ENCODE peak calls at places on chromosomes 4 and X, in five cellular contexts. H, P, M, R and X are unnamed samples.

GRCh38 chr4:183249854-183250253 is 70.2 kb downstream of the CLDN22 start:
- DNase-seq in H (no peak), M (peak; percentile 62), R (peak; percentile 47), P (no peak), X (no peak)

GRCh38 chr4:71559957-71560541 is 221.2 kb downstream of the SLC4A4 start:
- DNase-seq in H (no peak), P (no peak), R (no peak), M (no peak), X (no peak)

GRCh38 chr4:13706130-13706529 is 78.6 kb upstream of the BOD1L1 start:
- DNase-seq in M (no peak), R (no peak), H (no peak), P (no peak), X (no peak)

GRCh38 chr4:118904418-118904817 is 15.8 kb downstream of the SYNPO2 start:
- DNase-seq in P (no peak), R (no peak), M (no peak), H (no peak), X (no peak)

GRCh38 chr4:3686746-3687145 is 79.4 kb upstream of the ADRA2C start:
- DNase-seq in M (no peak), R (no peak), H (no peak), P (no peak), X (no peak)

GRCh38 chrX:85288992-85289723 is 45.4 kb downstream of the ZNF711 start:
- DNase-seq in H (no peak), M (no peak), R (no peak), P (no peak), X (no peak)

GRCh38 chrX:155179343-155179997 is 36.8 kb upstream of the VBP1 start:
- DNase-seq in P (no peak), M (no peak), R (no peak), H (no peak), X (no peak)

GRCh38 chrX:51802917-51803688 is 59.9 kb downstream of the GSPT2 start:
- DNase-seq in R (peak; percentile 49), M (peak; percentile 65), P (peak; percentile 65), H (peak; percentile 63), X (no peak)

GRCh38 chr4:38815879-38816782 is 11.5 kb upstream of the TLR1 start:
- DNase-seq in H (no peak), R (no peak), M (no peak), P (no peak), X (no peak)

GRCh38 chr4:188328966-188329365 is 189.7 kb downstream of the TRIML1 start:
- DNase-seq in R (no peak), P (no peak), H (no peak), M (no peak), X (no peak)

GRCh38 chr4:63558709-63559108 is 850.5 kb downstream of the TECRL start:
- DNase-seq in P (no peak), R (no peak), M (no peak), H (no peak), X (no peak)

GRCh38 chrX:47649302-47649701 is 1.1 kb downstream of the ELK1 start:
- DNase-seq in H (no peak), M (no peak), P (no peak), R (no peak), X (no peak)

GRCh38 chr4:75898533-75898932 is 3.7 kb downstream of the PPEF2 start:
- DNase-seq in P (no peak), H (no peak), R (no peak), M (no peak), X (no peak)

GRCh38 chrX:136065044-136065671 is 79.9 kb downstream of the SLC9A6 start:
- DNase-seq in R (no peak), M (peak; percentile 60), H (no peak), P (no peak), X (no peak)

GRCh38 chr4:137536789-137537561 is 4.7 kb upstream of the PCDH18 start:
- DNase-seq in R (no peak), P (no peak), M (no peak), H (no peak), X (no peak)

GRCh38 chr4:73776363-73776762 is 36.0 kb downstream of the CXCL8 start:
- DNase-seq in M (no peak), R (peak; percentile 31), P (peak; percentile 41), H (no peak), X (peak; percentile 72)

GRCh38 chr4:38365748-38366310 is 298.2 kb upstream of the KLF3 start:
- DNase-seq in M (no peak), R (no peak), H (no peak), P (peak; percentile 46), X (no peak)

GRCh38 chr4:73653695-73654106 is 33.5 kb upstream of the RASSF6 start:
- DNase-seq in M (peak; percentile 18), R (peak; percentile 81), P (peak; percentile 39), H (no peak), X (no peak)

GRCh38 chrX:103453655-103454054 is 65.6 kb downstream of the RAB40A start:
- DNase-seq in P (no peak), M (peak; percentile 19), H (no peak), R (no peak), X (no peak)

GRCh38 chrX:54807524-54808108 is at the start of gene MAGED2:
- DNase-seq in M (peak; percentile 53), R (peak; percentile 14), P (peak; percentile 37), H (peak; percentile 64), X (no peak)

GRCh38 chrX:63275127-63275526 is 76.0 kb downstream of the SPIN4 start:
- DNase-seq in R (peak; percentile 14), P (peak; percentile 38), H (no peak), M (no peak), X (peak; percentile 66)

GRCh38 chrX:31934842-31935241 is 863.0 kb upstream of the FTHL17 start:
- DNase-seq in H (no peak), M (no peak), P (no peak), R (no peak), X (no peak)

GRCh38 chr4:175330236-175330635 is 412.1 kb downstream of the ADAM29 start:
- DNase-seq in H (no peak), P (no peak), M (no peak), R (no peak), X (no peak)

GRCh38 chr4:150978738-150979575 is 36.1 kb downstream of the LRBA start:
- DNase-seq in H (no peak), M (no peak), R (no peak), P (no peak), X (no peak)

GRCh38 chr4:90495211-90495610 is 368.0 kb downstream of the CCSER1 start:
- DNase-seq in P (no peak), R (no peak), H (no peak), M (no peak), X (no peak)

GRCh38 chr4:121358473-121358872 is 22.3 kb downstream of the QRFPR start:
- DNase-seq in M (peak; percentile 90), H (no peak), R (no peak), P (no peak), X (no peak)

GRCh38 chr4:23648846-23649596 is 240.8 kb downstream of the PPARGC1A start:
- DNase-seq in M (no peak), R (no peak), H (no peak), P (peak; percentile 28), X (no peak)

GRCh38 chr4:181541396-181541795 is 701.8 kb upstream of the TENM3 start:
- DNase-seq in R (no peak), M (peak; percentile 22), P (no peak), H (no peak), X (no peak)

GRCh38 chr4:165005352-165005751 is 26.4 kb upstream of the TRIM60 start:
- DNase-seq in R (no peak), M (no peak), P (no peak), H (no peak), X (no peak)

GRCh38 chr4:177547985-177548384 is 105.7 kb upstream of the AGA start:
- DNase-seq in P (no peak), M (no peak), H (no peak), R (no peak), X (no peak)
- TF ChIP-seq CTCF in P (no peak), M (no peak), H (no peak), R (no peak), X (no peak)

DNA sequence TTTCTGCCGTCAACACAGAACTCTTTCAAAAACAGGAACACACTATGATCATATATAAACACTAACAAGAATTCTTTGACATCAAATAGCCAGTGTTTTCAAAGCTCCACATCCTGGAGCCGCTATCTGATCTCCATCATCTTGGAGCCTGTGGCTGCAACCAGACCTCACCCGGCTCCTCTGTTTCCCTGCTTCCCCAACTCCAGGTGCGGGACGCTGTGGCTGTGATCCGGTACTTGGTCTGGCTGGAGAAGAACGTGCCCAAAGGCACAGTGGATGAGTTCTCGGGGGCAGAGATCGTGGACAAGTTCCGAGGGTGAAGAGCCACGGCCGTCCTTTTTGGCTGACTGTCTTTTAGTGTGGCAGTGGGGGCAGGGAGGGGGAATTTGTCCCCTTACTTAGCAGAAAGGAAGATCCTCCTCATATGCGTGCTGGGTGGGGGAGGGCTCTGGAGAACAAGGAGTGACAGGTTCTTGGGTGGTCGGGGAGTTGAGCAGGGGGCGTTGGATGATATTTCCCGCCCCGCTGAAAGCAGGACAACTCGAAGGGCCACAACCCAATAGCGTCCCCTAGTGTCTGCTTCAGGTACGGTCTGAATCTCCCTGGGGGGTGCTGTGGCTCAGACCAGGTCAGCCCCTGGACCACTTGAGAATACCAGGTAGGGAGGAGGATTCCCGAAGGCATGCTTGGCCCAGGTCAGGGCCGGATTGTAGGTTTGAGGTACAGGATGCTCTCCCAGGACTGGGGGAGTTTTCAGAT is 15.7 kb downstream of the XPNPEP2 start:
- DNase-seq in P (no peak), R (no peak), H (no peak), M (no peak), X (no peak)
- H3K4me1 ChIP-seq in P (no peaks in the 10 kb centered on the region), R (no peaks in the 10 kb centered on the region), H (no peaks in the 10 kb centered on the region), M (no peaks in the 10 kb centered on the region), X (no peaks in the 10 kb centered on the region)

DNA sequence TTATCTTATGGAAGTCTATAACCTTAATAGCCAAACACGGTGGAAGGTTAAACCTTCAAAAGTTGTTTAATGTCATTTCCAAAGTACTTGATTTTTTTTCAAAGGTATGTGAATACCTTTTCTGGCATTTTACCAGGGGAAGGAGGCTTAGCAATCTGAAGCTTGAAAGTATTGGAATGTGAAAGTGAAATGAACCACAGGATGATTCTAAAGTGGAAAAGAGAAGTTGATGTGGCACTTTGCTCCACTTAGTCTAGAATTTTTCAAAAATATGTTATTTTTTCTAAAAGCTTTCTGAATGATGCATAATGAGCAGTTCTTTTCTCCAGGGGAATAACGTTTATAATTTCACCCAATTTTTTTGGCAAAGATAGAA is 19.2 kb downstream of the PI4K2B start:
- DNase-seq in H (no peak), R (no peak), M (no peak), P (no peak), X (no peak)
- H3K27ac ChIP-seq in H (peak overlapping the region; percentile 1), R (peak overlapping the region; percentile 8), M (no peak overlapping the region), P (no peak overlapping the region), X (no peak overlapping the region)

GRCh38 chr4:89425023-89425422 is 117.4 kb upstream of the GPRIN3 start:
- DNase-seq in M (no peak), H (no peak), P (no peak), R (no peak), X (no peak)
- TF ChIP-seq CTCF in M (no peak), H (no peak), P (no peak), R (no peak), X (no peak)

DNA sequence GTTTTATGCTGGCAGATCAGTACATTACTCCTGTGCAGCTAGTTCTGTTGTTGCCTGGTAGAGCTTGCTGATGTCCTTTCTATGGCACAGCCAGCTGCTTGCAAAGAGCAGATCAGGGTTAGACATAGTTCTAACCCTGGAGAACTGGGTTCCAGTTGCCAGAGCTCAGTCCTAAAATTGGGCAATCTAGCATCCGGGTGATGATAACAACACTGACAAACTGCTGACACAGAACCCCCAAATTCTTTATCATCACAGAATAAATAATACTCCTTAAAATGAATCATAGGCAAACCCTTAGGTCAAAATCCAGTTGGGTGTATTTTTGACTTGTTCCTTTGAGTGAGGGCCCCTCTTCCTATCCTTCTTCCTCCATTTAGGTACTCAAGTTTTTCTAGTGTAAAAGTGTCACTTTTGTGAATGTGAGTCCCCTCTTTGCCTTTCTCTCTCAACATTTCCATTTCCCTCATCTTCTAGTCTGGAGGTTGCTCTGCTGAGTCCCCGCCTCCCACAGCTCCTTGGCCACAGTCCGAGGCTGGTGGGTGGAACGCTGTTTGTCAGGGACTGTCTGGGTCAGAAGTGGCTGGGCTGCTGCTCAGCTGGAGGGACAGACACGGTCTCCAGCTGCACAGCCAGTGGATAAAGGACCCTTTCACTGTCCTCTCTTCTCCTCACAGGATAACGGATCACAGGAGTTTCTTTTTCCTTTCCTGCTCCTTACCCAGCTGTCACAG is 93.6 kb upstream of the RASGEF1B start:
- DNase-seq in H (peak; percentile 89), R (peak; percentile 27), P (peak; percentile 85), M (no peak), X (peak; percentile 81)
- H3K4me1 ChIP-seq in H (peaks cover 23% of the 10 kb centered on the region), R (peaks cover 12% of the 10 kb centered on the region), P (no peaks in the 10 kb centered on the region), M (no peaks in the 10 kb centered on the region), X (no peaks in the 10 kb centered on the region)